ENCODE peak calls at places on chromosomes 12 and 14, in four cellular contexts. G is dorsolateral prefrontal cortex, L is AG09309, R is tibial artery. Q is an unnamed sample.

GRCh38 chr14:36056846-36057245 is 119.7 kb downstream of the PTCSC3 start:
- DNase-seq in G (no peak), L (no peak), R (no peak), Q (no peak)

GRCh38 chr12:2739069-2739468 is 55.7 kb upstream of the FKBP4 start:
- DNase-seq in G (no peak), L (no peak), R (no peak), Q (no peak)

GRCh38 chr14:50762001-50762930 is 68.7 kb downstream of the NIN start:
- DNase-seq in G (peak), L (no peak), R (no peak), Q (no peak)

GRCh38 chr14:59281613-59282012 is 93.1 kb downstream of the DAAM1 start:
- DNase-seq in G (no peak), L (no peak), R (no peak), Q (no peak)

GRCh38 chr12:14260011-14260993 is 105.2 kb upstream of the ATF7IP start:
- DNase-seq in G (peak), L (peak), R (peak), Q (peak)

GRCh38 chr12:55626154-55626553 is 10.5 kb upstream of the OR10P1 start:
- DNase-seq in G (no peak), L (no peak), R (no peak), Q (no peak)

GRCh38 chr12:64883264-64884163 is 59.1 kb downstream of the TBC1D30 start:
- DNase-seq in G (no peak), L (no peak), R (no peak), Q (no peak)

GRCh38 chr14:96119947-96120346 is 80.8 kb downstream of the C14orf132 start:
- DNase-seq in G (no peak), L (no peak), R (no peak), Q (no peak)

GRCh38 chr12:120693848-120694247 is 6.9 kb downstream of the MLEC start:
- DNase-seq in G (no peak), L (no peak), R (no peak), Q (no peak)

GRCh38 chr14:77241955-77242354 is 29.1 kb downstream of the NGB start:
- DNase-seq in G (no peak), L (no peak), R (no peak), Q (no peak)

GRCh38 chr14:52695481-52696091 is at the start of gene ERO1A:
- DNase-seq in G (peak), L (peak), R (peak), Q (peak)

GRCh38 chr12:53402871-53403270 is 20.8 kb upstream of the AMHR2 start:
- DNase-seq in G (no peak), L (no peak), R (no peak), Q (no peak)

GRCh38 chr12:127770123-127770522 is 496.8 kb upstream of the TMEM132C start:
- DNase-seq in G (no peak), L (no peak), R (no peak), Q (no peak)

GRCh38 chr12:108381793-108382436 is 42.8 kb upstream of the CMKLR1 start:
- DNase-seq in G (no peak), L (no peak), R (no peak), Q (no peak)

GRCh38 chr12:14310866-14311265 is 54.6 kb upstream of the ATF7IP start:
- DNase-seq in G (no peak), L (no peak), R (no peak), Q (no peak)

GRCh38 chr14:101119830-101120571 is 216.5 kb upstream of the RTL1 start:
- DNase-seq in G (no peak), L (no peak), R (peak), Q (peak)

GRCh38 chr12:71627438-71628002 is 36.1 kb downstream of the ZFC3H1 start:
- DNase-seq in G (no peak), L (no peak), R (no peak), Q (no peak)

GRCh38 chr12:22356231-22356630 is 21.7 kb upstream of the ST8SIA1 start:
- DNase-seq in G (no peak), L (no peak), R (no peak), Q (no peak)

GRCh38 chr14:104546021-104546491 is 33.5 kb upstream of the C14orf180 start:
- DNase-seq in G (no peak), L (no peak), R (no peak), Q (peak)

GRCh38 chr12:124438415-124439056 is 128.9 kb downstream of the NCOR2 start:
- DNase-seq in G (no peak), L (no peak), R (no peak), Q (no peak)

GRCh38 chr14:60064491-60065072 is 27.1 kb upstream of the PCNX4 start:
- DNase-seq in G (no peak), L (no peak), R (no peak), Q (no peak)

GRCh38 chr12:111887916-111888745 is 46.1 kb downstream of the MAPKAPK5 start:
- DNase-seq in G (no peak), L (no peak), R (no peak), Q (no peak)

GRCh38 chr12:32462908-32463307 is 63.5 kb downstream of the FGD4 start:
- DNase-seq in G (no peak), L (no peak), R (no peak), Q (no peak)

GRCh38 chr12:95848575-95849388 is 10.0 kb upstream of the SNRPF start:
- DNase-seq in G (no peak), L (no peak), R (no peak), Q (no peak)

GRCh38 chr14:77314043-77314442 is 6.6 kb downstream of the POMT2 start:
- DNase-seq in G (peak), L (peak), R (no peak), Q (peak)

GRCh38 chr14:81710232-81710845 is 176.7 kb upstream of the SEL1L start:
- DNase-seq in G (peak), L (no peak), R (no peak), Q (no peak)

GRCh38 chr12:111285191-111285590 is 83.7 kb downstream of the PHETA1 start:
- DNase-seq in G (no peak), L (no peak), R (no peak), Q (no peak)

GRCh38 chr14:32251530-32251929 is 48.5 kb upstream of the RNU6-8 start:
- DNase-seq in G (no peak), L (no peak), R (no peak), Q (no peak)

GRCh38 chr12:64390275-64390851 is at the start of gene C12orf56:
- DNase-seq in G (no peak), L (no peak), R (no peak), Q (peak)

GRCh38 chr12:113189361-113189760 is 3.8 kb downstream of the RITA1 start:
- DNase-seq in G (no peak), L (no peak), R (no peak), Q (no peak)

GRCh38 chr12:93089805-93090569 is 160.9 kb upstream of the EEA1 start:
- DNase-seq in G (no peak), L (peak), R (no peak), Q (peak)

GRCh38 chr12:24776856-24777255 is 172.0 kb downstream of the BCAT1 start:
- DNase-seq in G (no peak), L (no peak), R (no peak), Q (no peak)

GRCh38 chr12:2853626-2854025 is 3.2 kb downstream of the TEX52 start:
- DNase-seq in G (peak), L (no peak), R (peak), Q (peak)

GRCh38 chr12:8712572-8712971 is 14.8 kb downstream of the RIMKLB start:
- DNase-seq in G (no peak), L (no peak), R (no peak), Q (no peak)

GRCh38 chr12:8709124-8709830 is 11.5 kb downstream of the RIMKLB start:
- DNase-seq in G (no peak), L (no peak), R (no peak), Q (no peak)
- H3K4me3 ChIP-seq in G (peak), L (no peak), R (peak), Q (peak)

GRCh38 chr12:123387508-123388217 is 3.7 kb downstream of the KMT5A start:
- DNase-seq in G (no peak), L (no peak), R (no peak), Q (no peak)
- H3K4me3 ChIP-seq in G (peak), L (peak), R (peak), Q (peak)

GRCh38 chr12:12715459-12716150 is 1.6 kb upstream of the CDKN1B start:
- DNase-seq in G (no peak), L (no peak), R (no peak), Q (peak)
- H3K4me3 ChIP-seq in G (peak), L (peak), R (peak), Q (peak)

DNA sequence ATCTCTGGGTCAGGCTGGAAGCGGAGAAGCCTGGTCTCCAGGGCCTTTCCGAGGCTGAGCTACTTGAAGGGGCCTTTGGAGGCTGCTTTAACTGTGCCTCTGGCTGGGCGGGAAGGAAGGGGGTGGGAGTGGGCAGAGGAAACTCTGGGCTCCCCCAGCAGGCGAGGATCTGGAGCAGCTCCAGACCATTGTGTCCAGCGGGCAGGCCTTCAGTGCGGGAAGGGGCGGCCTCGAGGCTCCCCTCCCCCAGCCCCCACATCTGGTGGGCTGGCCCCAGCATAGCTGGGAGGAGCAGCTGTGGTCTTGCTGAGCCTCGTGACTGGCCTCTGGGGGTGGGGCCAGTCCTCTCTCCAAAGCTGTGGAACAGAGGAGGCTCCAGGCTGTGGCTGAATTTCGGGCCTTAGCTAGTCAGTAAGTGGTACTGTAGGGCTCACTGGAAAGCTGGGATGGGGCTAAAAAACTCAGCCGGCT is 3.4 kb downstream of the TAMALIN start:
- DNase-seq in G (peak), L (no peak), R (peak), Q (peak)
- H3K4me3 ChIP-seq in G (peak), L (no peak), R (no peak), Q (peak)

GRCh38 chr12:57558864-57559263 is 9.0 kb downstream of the KIF5A start:
- DNase-seq in G (no peak), L (no peak), R (peak), Q (no peak)
- H3K4me3 ChIP-seq in G (no peak), L (no peak), R (no peak), Q (no peak)

DNA sequence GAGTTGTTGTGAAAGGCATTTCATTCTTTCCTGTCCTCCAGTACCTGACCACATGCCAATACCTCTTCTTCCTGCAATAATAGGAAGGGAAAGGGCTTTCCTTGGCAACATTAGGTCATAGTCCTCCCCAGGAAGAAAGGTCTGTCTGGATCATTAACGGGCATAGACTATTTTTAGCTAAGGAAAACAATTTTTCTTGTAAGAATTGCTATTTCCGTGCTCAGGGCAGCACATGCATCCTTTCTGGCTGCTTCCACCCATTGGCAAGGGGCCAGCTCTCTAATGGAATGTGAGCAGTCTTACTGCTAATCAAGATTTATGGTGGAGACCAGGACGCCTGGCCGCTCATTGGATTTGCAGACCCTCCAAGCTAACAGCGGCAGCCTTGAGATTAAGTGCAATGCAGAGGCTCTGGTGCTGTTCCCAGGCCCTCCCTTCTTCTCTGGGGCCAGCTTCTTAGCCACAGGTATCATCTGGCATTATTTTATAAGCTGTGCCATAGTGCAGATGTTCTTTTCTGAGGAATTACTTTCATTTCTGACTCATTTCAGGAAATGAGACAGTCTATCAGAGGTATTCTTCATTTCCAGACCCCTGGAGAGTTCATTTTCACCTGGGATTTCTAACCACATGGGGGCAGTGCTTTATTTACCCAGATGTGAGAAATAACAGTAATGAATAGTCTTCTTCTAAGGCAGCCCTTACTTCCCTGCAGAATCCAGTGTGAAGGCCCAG is 52.9 kb downstream of the ANO6 start:
- DNase-seq in G (no peak), L (peak), R (peak), Q (no peak)
- H3K4me3 ChIP-seq in G (no peak), L (no peak), R (peak), Q (no peak)

GRCh38 chr12:80894179-80894578 is 43.6 kb downstream of the LIN7A start:
- DNase-seq in G (no peak), L (no peak), R (no peak), Q (no peak)
- H3K4me3 ChIP-seq in G (no peak), L (no peak), R (no peak), Q (no peak)

GRCh38 chr12:109991586-109991985 is 4.6 kb downstream of the GIT2 start:
- DNase-seq in G (no peak), L (no peak), R (no peak), Q (no peak)
- H3K4me3 ChIP-seq in G (no peak), L (no peak), R (no peak), Q (no peak)

GRCh38 chr14:69614592-69614991 is 3.2 kb downstream of the SUSD6 start:
- DNase-seq in G (peak), L (no peak), R (peak), Q (peak)
- H3K4me3 ChIP-seq in G (no peak), L (no peak), R (no peak), Q (no peak)

GRCh38 chr14:42374332-42374731 is 767.7 kb downstream of the LRFN5 start:
- DNase-seq in G (no peak), L (no peak), R (no peak), Q (no peak)

GRCh38 chr14:42368234-42368633 is 761.6 kb downstream of the LRFN5 start:
- DNase-seq in G (no peak), L (no peak), R (no peak), Q (no peak)

DNA sequence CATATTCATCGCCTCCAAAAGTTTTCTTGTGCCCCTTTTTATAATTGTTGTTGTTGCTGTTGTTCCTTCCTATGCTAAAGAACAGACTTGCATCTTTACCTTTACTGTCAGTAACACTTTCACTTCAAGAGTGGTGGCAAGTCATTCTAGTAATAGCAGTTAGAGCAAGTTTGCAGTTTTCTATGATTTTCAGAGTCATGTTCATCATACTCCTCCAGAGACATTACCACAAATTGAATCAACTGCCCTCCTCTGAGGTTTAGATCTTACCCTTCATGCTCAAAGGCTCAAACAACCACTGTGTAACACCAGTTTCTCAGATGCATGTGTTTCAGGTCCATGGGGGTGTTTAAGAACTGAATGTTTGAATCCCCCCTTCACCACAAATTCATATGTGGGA is 763.4 kb downstream of the LRFN5 start:
- DNase-seq in G (no peak), L (no peak), R (no peak), Q (no peak)
- H3K4me3 ChIP-seq in G (no peak), L (no peak), R (no peak), Q (no peak)

Q was measured in Peyer's patch.